ENCODE peak calls at places on chromosomes 4 and X, in six cellular contexts. G, O, C, R, H and B are unnamed samples.

GRCh38 chr4:137819964-137820383 is 287.7 kb upstream of the PCDH18 start:
- DNase-seq in C (no peak), H (no peak), O (no peak), R (peak), G (no peak), B (peak)

GRCh38 chr4:795726-796119 is 30.2 kb downstream of the CPLX1 start:
- DNase-seq in O (no peak), R (no peak), G (no peak), H (no peak), C (no peak), B (no peak)

GRCh38 chrX:70139736-70140135 is 6.5 kb downstream of the IGBP1 start:
- DNase-seq in O (no peak), G (no peak), H (no peak), C (no peak), R (no peak), B (no peak)

GRCh38 chrX:45758319-45758718 is 557.6 kb upstream of the DIPK2B start:
- DNase-seq in O (no peak), C (no peak), R (peak), G (peak), H (peak), B (no peak)

GRCh38 chrX:27446423-27446822 is 16.7 kb downstream of the PPP4R3C start:
- DNase-seq in G (no peak), R (no peak), O (no peak), H (no peak), C (no peak), B (no peak)

GRCh38 chr4:16524379-16524778 is 298.1 kb upstream of the TAPT1 start:
- DNase-seq in R (no peak), H (no peak), C (no peak), G (no peak), O (no peak), B (no peak)

GRCh38 chr4:82652062-82652461 is 90.3 kb upstream of the TMEM150C start:
- DNase-seq in G (no peak), O (no peak), H (no peak), C (no peak), R (peak), B (no peak)

GRCh38 chrX:103157511-103158316 is 57.2 kb upstream of the BEX4 start:
- DNase-seq in R (peak), G (no peak), H (no peak), O (no peak), C (no peak), B (peak)

GRCh38 chrX:40098264-40099045 is 697 bp upstream of the BCOR start:
- DNase-seq in O (peak), R (peak), C (no peak), G (peak), H (peak), B (peak)

GRCh38 chr4:6378493-6379445 is 93.6 kb downstream of the PPP2R2C start:
- DNase-seq in H (no peak), O (peak), G (no peak), R (no peak), C (no peak), B (no peak)

GRCh38 chrX:31036895-31037294 is 34.9 kb downstream of the FTHL17 start:
- DNase-seq in O (no peak), G (no peak), C (no peak), R (peak), H (no peak), B (peak)

GRCh38 chr4:106065018-106065417 is 169.7 kb downstream of the NPNT start:
- DNase-seq in G (no peak), R (no peak), O (no peak), H (no peak), C (no peak), B (no peak)

GRCh38 chr4:161663844-161664243 is 500.0 kb downstream of the FSTL5 start:
- DNase-seq in R (no peak), O (no peak), C (no peak), G (no peak), H (no peak), B (no peak)

GRCh38 chrX:63513825-63514574 is 162.9 kb upstream of the SPIN4 start:
- DNase-seq in R (peak), G (no peak), O (no peak), C (no peak), H (no peak), B (no peak)

GRCh38 chrX:38868941-38869378 is 67.7 kb downstream of the MID1IP1 start:
- DNase-seq in H (no peak), O (no peak), C (no peak), R (peak), G (no peak), B (no peak)

GRCh38 chr4:65370709-65371108 is 299.6 kb downstream of the EPHA5 start:
- DNase-seq in G (no peak), O (no peak), H (no peak), C (no peak), R (no peak), B (no peak)

GRCh38 chr4:48896845-48897244 is 9.7 kb downstream of the OCIAD2 start:
- DNase-seq in G (no peak), R (no peak), H (no peak), C (no peak), O (no peak), B (no peak)

GRCh38 chr4:87974856-87975462 is 555 bp upstream of the SPP1 start:
- DNase-seq in R (no peak), C (no peak), O (no peak), H (no peak), G (no peak), B (no peak)

GRCh38 chr4:7390366-7390765 is 44.4 kb downstream of the PSAPL1 start:
- DNase-seq in H (no peak), O (no peak), G (no peak), C (peak), R (no peak), B (peak)

GRCh38 chr4:38979081-38979480 is 53.1 kb downstream of the TMEM156 start:
- DNase-seq in O (no peak), R (no peak), H (no peak), C (no peak), G (no peak), B (no peak)

GRCh38 chrX:2609431-2610238 is 81.5 kb upstream of the CD99 start:
- DNase-seq in C (peak), R (peak), O (no peak), G (no peak), H (no peak), B (no peak)

GRCh38 chr4:143482753-143483362 is 30.6 kb upstream of the SMARCA5 start:
- DNase-seq in R (peak), C (no peak), H (no peak), O (no peak), G (peak), B (peak)

GRCh38 chr4:149549911-149550310 is 265.7 kb downstream of the IQCM start:
- DNase-seq in H (no peak), G (no peak), C (no peak), O (no peak), R (peak), B (no peak)

GRCh38 chrX:39401483-39402110 is 600.3 kb downstream of the MID1IP1 start:
- DNase-seq in O (no peak), G (no peak), C (no peak), R (no peak), H (no peak), B (no peak)

GRCh38 chr4:23857353-23857752 is 32.5 kb downstream of the PPARGC1A start:
- DNase-seq in G (no peak), H (no peak), R (peak), O (no peak), C (no peak), B (no peak)
- TF ChIP-seq CTCF in G (no peak), H (no peak), R (peak), O (no peak), C (peak), B (no peak)

GRCh38 chr4:154743683-154744340 is at the start of gene LRAT:
- DNase-seq in H (no peak), R (no peak), C (no peak), O (no peak), G (no peak), B (peak)
- TF ChIP-seq CTCF in H (no peak), R (no peak), C (no peak), O (no peak), G (no peak), B (no peak)

DNA sequence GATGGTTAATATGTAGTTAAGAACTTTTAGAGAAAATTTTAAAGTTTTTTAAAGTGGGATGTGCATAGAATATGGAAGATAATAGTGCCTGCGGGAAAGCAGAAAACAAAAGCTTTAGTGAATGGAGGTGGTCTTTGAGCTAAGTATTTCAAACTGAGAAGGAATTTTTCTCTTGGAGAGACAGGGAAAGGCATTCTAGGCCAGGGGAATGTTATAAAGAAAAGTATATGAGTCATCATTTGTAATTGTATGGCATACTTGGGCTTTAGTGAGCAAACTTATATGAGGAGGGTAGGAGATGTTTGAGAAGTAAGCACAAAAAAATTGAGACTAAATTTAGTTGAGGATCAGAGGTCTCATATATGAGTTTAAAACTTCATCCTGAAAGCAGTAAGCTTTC is 467.0 kb downstream of the PPARGC1A start:
- DNase-seq in C (no peak), G (no peak), R (no peak), O (no peak), H (no peak), B (no peak)
- TF ChIP-seq CTCF in C (no peak), G (no peak), R (no peak), O (no peak), H (no peak), B (no peak)

GRCh38 chr4:57127361-57127760 is 17.2 kb upstream of the IGFBP7 start:
- DNase-seq in C (no peak), H (no peak), O (no peak), G (no peak), R (no peak), B (no peak)
- TF ChIP-seq CTCF in C (no peak), H (no peak), O (no peak), G (no peak), R (no peak), B (no peak)

GRCh38 chr4:169251291-169252235 is 19.2 kb downstream of the SH3RF1 start:
- DNase-seq in O (no peak), H (no peak), C (no peak), R (no peak), G (no peak), B (no peak)

GRCh38 chr4:169253087-169253675 is 17.6 kb downstream of the SH3RF1 start:
- DNase-seq in O (no peak), H (no peak), R (no peak), G (no peak), C (no peak), B (no peak)

GRCh38 chr4:169253904-169254303 is 16.9 kb downstream of the SH3RF1 start:
- DNase-seq in G (no peak), R (peak), C (no peak), H (no peak), O (no peak), B (no peak)

GRCh38 chr4:169250796-169251195 is 20.0 kb downstream of the SH3RF1 start:
- DNase-seq in H (no peak), C (no peak), R (no peak), G (no peak), O (no peak), B (no peak)

DNA sequence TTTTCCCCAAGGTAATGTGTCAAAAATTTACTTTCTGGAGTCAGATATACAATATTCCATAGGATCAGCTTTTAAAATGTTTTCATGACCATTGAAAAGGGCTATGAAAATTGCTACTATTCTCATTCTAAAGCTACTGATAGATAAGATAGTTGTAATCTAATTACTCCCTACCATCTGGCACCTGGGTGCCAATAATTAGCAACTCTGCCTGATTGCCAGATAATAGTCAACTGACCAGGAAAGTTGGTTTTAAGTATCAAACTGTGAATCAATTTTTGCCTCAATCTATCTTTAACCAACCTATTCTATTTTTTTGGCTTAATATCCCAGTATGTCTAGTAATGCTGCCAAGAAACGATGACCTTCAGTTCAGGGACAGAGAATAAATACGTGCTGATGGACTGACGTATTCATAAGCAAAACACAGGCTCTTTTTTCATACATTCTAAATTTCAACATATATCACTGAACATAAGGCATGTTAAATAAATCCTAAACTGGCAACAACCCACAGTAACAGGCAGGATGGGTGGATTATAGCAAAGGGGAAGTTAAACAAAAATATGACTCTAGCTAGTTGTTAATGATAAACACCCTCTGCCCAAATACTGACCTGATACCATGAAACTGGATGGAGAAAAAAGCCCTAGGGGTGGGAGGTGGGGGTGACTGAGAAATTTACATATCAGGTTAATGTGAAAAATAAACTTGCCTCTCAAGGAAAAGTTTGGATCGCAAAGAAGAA is 18.2 kb downstream of the SH3RF1 start:
- DNase-seq in G (no peak), O (no peak), R (peak), C (no peak), H (no peak), B (no peak)
- TF ChIP-seq CTCF in G (no peak), O (no peak), R (no peak), C (no peak), H (no peak), B (no peak)